ENCODE peak calls at places on chromosomes 16 and 17, in five cellular contexts. S, A, D, T and E are unnamed samples.

GRCh38 chr17:41284546-41284945 is 9.0 kb downstream of the KRTAP9-7 start:
- DNase-seq in S (peak; percentile 55), A (no peak), D (no peak), T (no peak), E (no peak)

GRCh38 chr17:27654136-27654535 is 23.1 kb downstream of the LGALS9 start:
- DNase-seq in S (no peak), A (no peak), D (no peak), T (no peak), E (no peak)

GRCh38 chr17:7888184-7888920 is at the start of gene CHD3:
- DNase-seq in S (no peak), A (no peak), D (no peak), T (peak; percentile 59), E (no peak)

GRCh38 chr17:43953746-43954145 is at the start of gene PYY:
- DNase-seq in S (no peak), A (no peak), D (no peak), T (no peak), E (no peak)

GRCh38 chr17:43467981-43468541 is 15.7 kb upstream of the DHX8 start:
- DNase-seq in S (peak; percentile 98), A (no peak), D (no peak), T (no peak), E (no peak)

GRCh38 chr17:61091096-61091495 is 308.5 kb upstream of the TBX2 start:
- DNase-seq in S (no peak), A (no peak), D (no peak), T (no peak), E (no peak)

GRCh38 chr16:17026600-17027242 is 444.0 kb downstream of the XYLT1 start:
- DNase-seq in S (no peak), A (no peak), D (no peak), T (peak; percentile 15), E (no peak)

GRCh38 chr17:50953831-50954601 is 87.9 kb upstream of the TOB1 start:
- DNase-seq in S (peak; percentile 73), A (no peak), D (no peak), T (no peak), E (peak; percentile 58)

GRCh38 chr16:80803341-80804060 is 897 bp downstream of the CDYL2 start:
- DNase-seq in S (peak; percentile 13), A (no peak), D (peak; percentile 76), T (peak; percentile 42), E (no peak)

GRCh38 chr17:81576621-81577277 is 24.6 kb upstream of the FAAP100 start:
- DNase-seq in S (peak; percentile 75), A (no peak), D (no peak), T (no peak), E (no peak)

GRCh38 chr16:65037558-65037957 is 84.3 kb downstream of the CDH11 start:
- DNase-seq in S (no peak), A (no peak), D (no peak), T (no peak), E (no peak)

GRCh38 chr17:38341035-38341721 is 2.6 kb downstream of the GPR179 start:
- DNase-seq in S (no peak), A (no peak), D (no peak), T (no peak), E (no peak)

GRCh38 chr17:77999413-78000173 is 41.1 kb downstream of the TNRC6C start:
- DNase-seq in S (peak; percentile 34), A (no peak), D (no peak), T (no peak), E (no peak)

GRCh38 chr16:7218936-7219335 is 113.7 kb upstream of the RBFOX1 start:
- DNase-seq in S (no peak), A (no peak), D (no peak), T (no peak), E (no peak)

GRCh38 chr17:9645858-9646555 is 690 bp downstream of the USP43 start:
- DNase-seq in S (no peak), A (no peak), D (peak; percentile 22), T (no peak), E (no peak)

GRCh38 chr16:228151-228855 is 946 bp downstream of the LUC7L start:
- DNase-seq in S (no peak), A (no peak), D (peak; percentile 10), T (peak; percentile 1), E (no peak)

GRCh38 chr17:56896968-56897359 is 16.9 kb downstream of the TRIM25 start:
- DNase-seq in S (no peak), A (no peak), D (peak; percentile 53), T (no peak), E (no peak)

GRCh38 chr17:79322216-79323123 is 247.8 kb downstream of the ENGASE start:
- DNase-seq in S (no peak), A (no peak), D (no peak), T (no peak), E (no peak)